ENCODE peak calls at places on chromosomes 5 and 9, in six cellular contexts. One of them, this sample, is unnamed.

GRCh38 chr9:105053209-105053652 is 125.3 kb upstream of the ABCA1 start:
- DNase-seq in heart right ventricle: no peak
- DNase-seq in fibroblast of villous mesenchyme: peak; percentile 93
- DNase-seq in cardiac muscle cell: peak; percentile 87
- DNase-seq in fibroblast of lung: peak; percentile 81
- DNase-seq in choroid plexus epithelial cell: peak; percentile 90
- DNase-seq in this sample: peak; percentile 81

GRCh38 chr9:124792257-124792975 is 15.5 kb downstream of the OLFML2A start:
- DNase-seq in heart right ventricle: no peak
- DNase-seq in fibroblast of villous mesenchyme: no peak
- DNase-seq in cardiac muscle cell: no peak
- DNase-seq in fibroblast of lung: no peak
- DNase-seq in choroid plexus epithelial cell: no peak
- DNase-seq in this sample: no peak

GRCh38 chr9:131618785-131619184 is 73.5 kb downstream of the PRRT1B start:
- DNase-seq in heart right ventricle: no peak
- DNase-seq in fibroblast of villous mesenchyme: no peak
- DNase-seq in cardiac muscle cell: no peak
- DNase-seq in fibroblast of lung: no peak
- DNase-seq in choroid plexus epithelial cell: no peak
- DNase-seq in this sample: no peak

GRCh38 chr9:36400332-36401178 is 486 bp upstream of the RNF38 start:
- DNase-seq in heart right ventricle: peak; percentile 92
- DNase-seq in fibroblast of villous mesenchyme: peak; percentile 85
- DNase-seq in cardiac muscle cell: peak; percentile 90
- DNase-seq in fibroblast of lung: peak; percentile 81
- DNase-seq in choroid plexus epithelial cell: peak; percentile 84
- DNase-seq in this sample: peak; percentile 89

GRCh38 chr5:147701468-147701867 is 81.1 kb downstream of the JAKMIP2 start:
- DNase-seq in heart right ventricle: no peak
- DNase-seq in fibroblast of villous mesenchyme: no peak
- DNase-seq in cardiac muscle cell: no peak
- DNase-seq in fibroblast of lung: no peak
- DNase-seq in choroid plexus epithelial cell: no peak
- DNase-seq in this sample: no peak

GRCh38 chr9:132295181-132295580 is 59.6 kb downstream of the SETX start:
- DNase-seq in heart right ventricle: no peak
- DNase-seq in fibroblast of villous mesenchyme: peak; percentile 81
- DNase-seq in cardiac muscle cell: no peak
- DNase-seq in fibroblast of lung: no peak
- DNase-seq in choroid plexus epithelial cell: no peak
- DNase-seq in this sample: no peak

GRCh38 chr9:131593936-131594665 is 48.8 kb downstream of the PRRT1B start:
- DNase-seq in heart right ventricle: no peak
- DNase-seq in fibroblast of villous mesenchyme: no peak
- DNase-seq in cardiac muscle cell: no peak
- DNase-seq in fibroblast of lung: no peak
- DNase-seq in choroid plexus epithelial cell: no peak
- DNase-seq in this sample: no peak

GRCh38 chr5:150765019-150765788 is 6.4 kb upstream of the DCTN4 start:
- DNase-seq in heart right ventricle: no peak
- DNase-seq in fibroblast of villous mesenchyme: no peak
- DNase-seq in cardiac muscle cell: no peak
- DNase-seq in fibroblast of lung: no peak
- DNase-seq in choroid plexus epithelial cell: no peak
- DNase-seq in this sample: no peak

GRCh38 chr5:157245477-157245876 is 20.4 kb upstream of the CYFIP2 start:
- DNase-seq in heart right ventricle: no peak
- DNase-seq in fibroblast of villous mesenchyme: no peak
- DNase-seq in cardiac muscle cell: peak; percentile 32
- DNase-seq in fibroblast of lung: no peak
- DNase-seq in choroid plexus epithelial cell: no peak
- DNase-seq in this sample: no peak

GRCh38 chr5:10595678-10596309 is 31.9 kb downstream of the ANKRD33B start:
- DNase-seq in heart right ventricle: no peak
- DNase-seq in fibroblast of villous mesenchyme: peak; percentile 92
- DNase-seq in cardiac muscle cell: peak; percentile 86
- DNase-seq in fibroblast of lung: peak; percentile 92
- DNase-seq in choroid plexus epithelial cell: peak; percentile 91
- DNase-seq in this sample: peak; percentile 56

GRCh38 chr5:169786219-169786618 is 149.1 kb downstream of the DOCK2 start:
- DNase-seq in heart right ventricle: no peak
- DNase-seq in fibroblast of villous mesenchyme: no peak
- DNase-seq in cardiac muscle cell: peak; percentile 33
- DNase-seq in fibroblast of lung: no peak
- DNase-seq in choroid plexus epithelial cell: no peak
- DNase-seq in this sample: no peak

GRCh38 chr9:137307255-137308101 is 5.4 kb upstream of the NRARP start:
- DNase-seq in heart right ventricle: peak; percentile 16
- DNase-seq in fibroblast of villous mesenchyme: peak; percentile 25
- DNase-seq in cardiac muscle cell: no peak
- DNase-seq in fibroblast of lung: no peak
- DNase-seq in choroid plexus epithelial cell: no peak
- DNase-seq in this sample: no peak

GRCh38 chr5:343461-344401 is 22.2 kb downstream of the AHRR start:
- DNase-seq in heart right ventricle: peak; percentile 68
- DNase-seq in fibroblast of villous mesenchyme: peak; percentile 69
- DNase-seq in cardiac muscle cell: peak; percentile 66
- DNase-seq in fibroblast of lung: peak; percentile 62
- DNase-seq in choroid plexus epithelial cell: peak; percentile 75
- DNase-seq in this sample: peak; percentile 67

GRCh38 chr5:107682533-107682932 is 11.8 kb upstream of the EFNA5 start:
- DNase-seq in heart right ventricle: no peak
- DNase-seq in fibroblast of villous mesenchyme: no peak
- DNase-seq in cardiac muscle cell: no peak
- DNase-seq in fibroblast of lung: no peak
- DNase-seq in choroid plexus epithelial cell: no peak
- DNase-seq in this sample: no peak

GRCh38 chr5:68242743-68243142 is 27.2 kb downstream of the PIK3R1 start:
- DNase-seq in heart right ventricle: no peak
- DNase-seq in fibroblast of villous mesenchyme: peak; percentile 78
- DNase-seq in cardiac muscle cell: no peak
- DNase-seq in fibroblast of lung: peak; percentile 56
- DNase-seq in choroid plexus epithelial cell: peak; percentile 73
- DNase-seq in this sample: no peak

GRCh38 chr5:179306191-179307005 is 38.9 kb downstream of the ADAMTS2 start:
- DNase-seq in heart right ventricle: peak; percentile 0
- DNase-seq in fibroblast of villous mesenchyme: no peak
- DNase-seq in cardiac muscle cell: no peak
- DNase-seq in fibroblast of lung: peak; percentile 58
- DNase-seq in choroid plexus epithelial cell: no peak
- DNase-seq in this sample: no peak

GRCh38 chr9:91163773-91164471 is 197.8 kb downstream of the AUH start:
- DNase-seq in heart right ventricle: no peak
- DNase-seq in fibroblast of villous mesenchyme: no peak
- DNase-seq in cardiac muscle cell: no peak
- DNase-seq in fibroblast of lung: no peak
- DNase-seq in choroid plexus epithelial cell: no peak
- DNase-seq in this sample: peak; percentile 76

GRCh38 chr9:21461377-21461776 is 20.7 kb downstream of the IFNE start:
- DNase-seq in heart right ventricle: no peak
- DNase-seq in fibroblast of villous mesenchyme: peak; percentile 18
- DNase-seq in cardiac muscle cell: no peak
- DNase-seq in fibroblast of lung: peak; percentile 8
- DNase-seq in choroid plexus epithelial cell: no peak
- DNase-seq in this sample: no peak

GRCh38 chr9:131583342-131583645 is 38.0 kb downstream of the PRRT1B start:
- DNase-seq in heart right ventricle: no peak
- DNase-seq in fibroblast of villous mesenchyme: no peak
- DNase-seq in cardiac muscle cell: no peak
- DNase-seq in fibroblast of lung: no peak
- DNase-seq in choroid plexus epithelial cell: no peak
- DNase-seq in this sample: no peak

GRCh38 chr5:39539470-39539869 is 114.7 kb upstream of the DAB2 start:
- DNase-seq in heart right ventricle: no peak
- DNase-seq in fibroblast of villous mesenchyme: no peak
- DNase-seq in cardiac muscle cell: no peak
- DNase-seq in fibroblast of lung: no peak
- DNase-seq in choroid plexus epithelial cell: no peak
- DNase-seq in this sample: no peak

GRCh38 chr5:74227081-74227480 is 413.4 kb downstream of the ENC1 start:
- DNase-seq in heart right ventricle: no peak
- DNase-seq in fibroblast of villous mesenchyme: no peak
- DNase-seq in cardiac muscle cell: no peak
- DNase-seq in fibroblast of lung: no peak
- DNase-seq in choroid plexus epithelial cell: no peak
- DNase-seq in this sample: no peak

GRCh38 chr9:134243778-134244467 is 79.6 kb upstream of the RNU6ATAC start:
- DNase-seq in heart right ventricle: peak; percentile 6
- DNase-seq in fibroblast of villous mesenchyme: peak; percentile 34
- DNase-seq in cardiac muscle cell: peak; percentile 21
- DNase-seq in fibroblast of lung: peak; percentile 5
- DNase-seq in choroid plexus epithelial cell: peak; percentile 52
- DNase-seq in this sample: peak; percentile 60

GRCh38 chr5:63961598-63962161 is 565 bp downstream of the HTR1A start:
- DNase-seq in heart right ventricle: no peak
- DNase-seq in fibroblast of villous mesenchyme: no peak
- DNase-seq in cardiac muscle cell: no peak
- DNase-seq in fibroblast of lung: no peak
- DNase-seq in choroid plexus epithelial cell: no peak
- DNase-seq in this sample: no peak

GRCh38 chr9:4077499-4078102 is 222.3 kb downstream of the GLIS3 start:
- DNase-seq in heart right ventricle: peak; percentile 85
- DNase-seq in fibroblast of villous mesenchyme: peak; percentile 77
- DNase-seq in cardiac muscle cell: peak; percentile 95
- DNase-seq in fibroblast of lung: peak; percentile 84
- DNase-seq in choroid plexus epithelial cell: peak; percentile 89
- DNase-seq in this sample: peak; percentile 75

GRCh38 chr9:74497750-74498615 is 848 bp downstream of the RORB start:
- DNase-seq in heart right ventricle: peak; percentile 14
- DNase-seq in fibroblast of villous mesenchyme: peak; percentile 36
- DNase-seq in cardiac muscle cell: peak; percentile 33
- DNase-seq in fibroblast of lung: peak; percentile 34
- DNase-seq in choroid plexus epithelial cell: peak; percentile 43
- DNase-seq in this sample: peak; percentile 37

GRCh38 chr5:1118231-1118698 is 6.4 kb upstream of the SLC12A7 start:
- DNase-seq in heart right ventricle: no peak
- DNase-seq in fibroblast of villous mesenchyme: peak; percentile 66
- DNase-seq in cardiac muscle cell: peak; percentile 56
- DNase-seq in fibroblast of lung: no peak
- DNase-seq in choroid plexus epithelial cell: peak; percentile 10
- DNase-seq in this sample: no peak

GRCh38 chr9:16132513-16132912 is 579.7 kb downstream of the CCDC171 start:
- DNase-seq in heart right ventricle: no peak
- DNase-seq in fibroblast of villous mesenchyme: peak; percentile 81
- DNase-seq in cardiac muscle cell: peak; percentile 64
- DNase-seq in fibroblast of lung: no peak
- DNase-seq in choroid plexus epithelial cell: peak; percentile 72
- DNase-seq in this sample: no peak

GRCh38 chr5:91367374-91367773 is 15.7 kb downstream of the ARRDC3 start:
- DNase-seq in heart right ventricle: no peak
- DNase-seq in fibroblast of villous mesenchyme: no peak
- DNase-seq in cardiac muscle cell: no peak
- DNase-seq in fibroblast of lung: no peak
- DNase-seq in choroid plexus epithelial cell: no peak
- DNase-seq in this sample: no peak

GRCh38 chr5:169177431-169177694 is 123.6 kb downstream of the SLIT3 start:
- DNase-seq in heart right ventricle: no peak
- DNase-seq in fibroblast of villous mesenchyme: no peak
- DNase-seq in cardiac muscle cell: no peak
- DNase-seq in fibroblast of lung: no peak
- DNase-seq in choroid plexus epithelial cell: no peak
- DNase-seq in this sample: no peak

GRCh38 chr5:177162379-177162778 is 28.8 kb downstream of the NSD1 start:
- DNase-seq in heart right ventricle: no peak
- DNase-seq in fibroblast of villous mesenchyme: no peak
- DNase-seq in cardiac muscle cell: no peak
- DNase-seq in fibroblast of lung: no peak
- DNase-seq in choroid plexus epithelial cell: no peak
- DNase-seq in this sample: no peak
- TF ChIP-seq CTCF in heart right ventricle: no peak
- TF ChIP-seq CTCF in fibroblast of villous mesenchyme: no peak
- TF ChIP-seq CTCF in cardiac muscle cell: no peak
- TF ChIP-seq CTCF in fibroblast of lung: no peak
- TF ChIP-seq CTCF in choroid plexus epithelial cell: no peak
- TF ChIP-seq CTCF in this sample: no peak

GRCh38 chr9:33167084-33167948 is at the start of gene B4GALT1:
- DNase-seq in heart right ventricle: peak; percentile 99
- DNase-seq in fibroblast of villous mesenchyme: peak; percentile 96
- DNase-seq in cardiac muscle cell: peak; percentile 98
- DNase-seq in fibroblast of lung: peak; percentile 94
- DNase-seq in choroid plexus epithelial cell: peak; percentile 90
- DNase-seq in this sample: peak; percentile 96
- TF ChIP-seq CTCF in heart right ventricle: no peak
- TF ChIP-seq CTCF in fibroblast of villous mesenchyme: peak; percentile 2
- TF ChIP-seq CTCF in cardiac muscle cell: peak; percentile 1
- TF ChIP-seq CTCF in fibroblast of lung: no peak
- TF ChIP-seq CTCF in choroid plexus epithelial cell: no peak
- TF ChIP-seq CTCF in this sample: no peak

GRCh38 chr5:172049226-172049796 is 42.9 kb upstream of the FBXW11 start:
- DNase-seq in heart right ventricle: no peak
- DNase-seq in fibroblast of villous mesenchyme: no peak
- DNase-seq in cardiac muscle cell: no peak
- DNase-seq in fibroblast of lung: no peak
- DNase-seq in choroid plexus epithelial cell: no peak
- DNase-seq in this sample: no peak
- TF ChIP-seq CTCF in heart right ventricle: no peak
- TF ChIP-seq CTCF in fibroblast of villous mesenchyme: no peak
- TF ChIP-seq CTCF in cardiac muscle cell: no peak
- TF ChIP-seq CTCF in fibroblast of lung: no peak
- TF ChIP-seq CTCF in choroid plexus epithelial cell: no peak
- TF ChIP-seq CTCF in this sample: no peak

GRCh38 chr5:81349161-81349560 is 44.8 kb downstream of the ACOT12 start:
- DNase-seq in heart right ventricle: no peak
- DNase-seq in fibroblast of villous mesenchyme: no peak
- DNase-seq in cardiac muscle cell: no peak
- DNase-seq in fibroblast of lung: no peak
- DNase-seq in choroid plexus epithelial cell: no peak
- DNase-seq in this sample: no peak

GRCh38 chr5:81350507-81350906 is 43.4 kb downstream of the ACOT12 start:
- DNase-seq in heart right ventricle: no peak
- DNase-seq in fibroblast of villous mesenchyme: no peak
- DNase-seq in cardiac muscle cell: no peak
- DNase-seq in fibroblast of lung: no peak
- DNase-seq in choroid plexus epithelial cell: no peak
- DNase-seq in this sample: no peak

GRCh38 chr5:81344736-81345135 is 43.3 kb downstream of the ZCCHC9 start:
- DNase-seq in heart right ventricle: no peak
- DNase-seq in fibroblast of villous mesenchyme: no peak
- DNase-seq in cardiac muscle cell: no peak
- DNase-seq in fibroblast of lung: no peak
- DNase-seq in choroid plexus epithelial cell: no peak
- DNase-seq in this sample: no peak

GRCh38 chr5:81345411-81346003 is 44.1 kb downstream of the ZCCHC9 start:
- DNase-seq in heart right ventricle: no peak
- DNase-seq in fibroblast of villous mesenchyme: no peak
- DNase-seq in cardiac muscle cell: no peak
- DNase-seq in fibroblast of lung: no peak
- DNase-seq in choroid plexus epithelial cell: no peak
- DNase-seq in this sample: no peak
- TF ChIP-seq CTCF in heart right ventricle: no peak
- TF ChIP-seq CTCF in fibroblast of villous mesenchyme: no peak
- TF ChIP-seq CTCF in cardiac muscle cell: no peak
- TF ChIP-seq CTCF in fibroblast of lung: no peak
- TF ChIP-seq CTCF in choroid plexus epithelial cell: no peak
- TF ChIP-seq CTCF in this sample: no peak

This sample was measured in activated CD8-positive, alpha-beta T cell treated with anti-CD3 and anti-CD28 coated beads for 36 hours.